ENCODE peak calls at places on chromosomes 13 and 19, in six cellular contexts. One of them, this sample, is unnamed.

GRCh38 chr19:44767295-44768180 is 10.2 kb upstream of the CBLC start:
- DNase-seq in NB4: no peak
- DNase-seq in GM12878: no peak
- DNase-seq in testis: no peak
- DNase-seq in transverse colon: no peak
- DNase-seq in K562: no peak
- DNase-seq in this sample: peak

GRCh38 chr13:93963266-93964131 is 516.0 kb downstream of the DCT start:
- DNase-seq in transverse colon: no peak
- DNase-seq in GM12878: no peak
- DNase-seq in NB4: no peak
- DNase-seq in K562: no peak
- DNase-seq in testis: no peak
- DNase-seq in this sample: no peak

GRCh38 chr13:81326913-81327312 is 986.0 kb upstream of the SPRY2 start:
- DNase-seq in testis: no peak
- DNase-seq in NB4: no peak
- DNase-seq in transverse colon: no peak
- DNase-seq in GM12878: no peak
- DNase-seq in K562: no peak
- DNase-seq in this sample: no peak

GRCh38 chr13:48504606-48505369 is 28.1 kb downstream of the RCBTB2 start:
- DNase-seq in transverse colon: no peak
- DNase-seq in NB4: peak
- DNase-seq in GM12878: no peak
- DNase-seq in K562: no peak
- DNase-seq in testis: peak
- DNase-seq in this sample: no peak

GRCh38 chr13:108407495-108407894 is 138.0 kb downstream of the TNFSF13B start:
- DNase-seq in GM12878: peak
- DNase-seq in K562: no peak
- DNase-seq in testis: no peak
- DNase-seq in NB4: no peak
- DNase-seq in transverse colon: no peak
- DNase-seq in this sample: no peak

GRCh38 chr13:46149272-46150133 is 32.5 kb downstream of the LCP1 start:
- DNase-seq in GM12878: no peak
- DNase-seq in K562: no peak
- DNase-seq in transverse colon: no peak
- DNase-seq in testis: no peak
- DNase-seq in NB4: no peak
- DNase-seq in this sample: no peak

GRCh38 chr13:27194209-27194608 is 22.6 kb upstream of the USP12 start:
- DNase-seq in NB4: no peak
- DNase-seq in transverse colon: no peak
- DNase-seq in testis: no peak
- DNase-seq in K562: no peak
- DNase-seq in GM12878: no peak
- DNase-seq in this sample: no peak

GRCh38 chr13:72255908-72256307 is 388.9 kb upstream of the DACH1 start:
- DNase-seq in K562: no peak
- DNase-seq in GM12878: no peak
- DNase-seq in testis: peak
- DNase-seq in NB4: peak
- DNase-seq in transverse colon: peak
- DNase-seq in this sample: peak

GRCh38 chr13:28533049-28533436 is 38.1 kb upstream of the FLT1 start:
- DNase-seq in GM12878: no peak
- DNase-seq in transverse colon: no peak
- DNase-seq in K562: no peak
- DNase-seq in NB4: no peak
- DNase-seq in testis: no peak
- DNase-seq in this sample: no peak

GRCh38 chr19:38989066-38989605 is 13.6 kb upstream of the FBXO17 start:
- DNase-seq in testis: peak
- DNase-seq in NB4: no peak
- DNase-seq in GM12878: no peak
- DNase-seq in transverse colon: no peak
- DNase-seq in K562: no peak
- DNase-seq in this sample: no peak

GRCh38 chr19:17243854-17244617 is 1.7 kb downstream of the NR2F6 start:
- DNase-seq in GM12878: no peak
- DNase-seq in transverse colon: peak
- DNase-seq in testis: peak
- DNase-seq in K562: peak
- DNase-seq in NB4: no peak
- DNase-seq in this sample: peak

GRCh38 chr13:49503951-49504350 is 8.2 kb downstream of the PHF11 start:
- DNase-seq in testis: no peak
- DNase-seq in transverse colon: no peak
- DNase-seq in NB4: no peak
- DNase-seq in K562: no peak
- DNase-seq in GM12878: no peak
- DNase-seq in this sample: no peak

GRCh38 chr19:873084-874019 is 13.9 kb downstream of the CFD start:
- DNase-seq in testis: peak
- DNase-seq in transverse colon: peak
- DNase-seq in K562: peak
- DNase-seq in GM12878: peak
- DNase-seq in NB4: peak
- DNase-seq in this sample: peak

GRCh38 chr13:64417609-64418008 is 2812.5 kb downstream of the PCDH9 start:
- DNase-seq in testis: no peak
- DNase-seq in GM12878: no peak
- DNase-seq in NB4: no peak
- DNase-seq in transverse colon: no peak
- DNase-seq in K562: no peak
- DNase-seq in this sample: no peak

GRCh38 chr19:1858412-1859081 is 4.8 kb downstream of the KLF16 start:
- DNase-seq in NB4: no peak
- DNase-seq in transverse colon: no peak
- DNase-seq in GM12878: no peak
- DNase-seq in testis: no peak
- DNase-seq in K562: no peak
- DNase-seq in this sample: no peak

GRCh38 chr13:31767175-31767900 is 28.0 kb downstream of the RXFP2 start:
- DNase-seq in transverse colon: no peak
- DNase-seq in K562: no peak
- DNase-seq in testis: no peak
- DNase-seq in GM12878: no peak
- DNase-seq in NB4: no peak
- DNase-seq in this sample: no peak

GRCh38 chr13:111177081-111177711 is 62.1 kb downstream of the ARHGEF7 start:
- DNase-seq in transverse colon: peak
- DNase-seq in K562: no peak
- DNase-seq in NB4: no peak
- DNase-seq in GM12878: no peak
- DNase-seq in testis: no peak
- DNase-seq in this sample: peak

GRCh38 chr19:27974082-27974513 is 1238.9 kb downstream of the UQCRFS1 start:
- DNase-seq in testis: peak
- DNase-seq in NB4: peak
- DNase-seq in GM12878: peak
- DNase-seq in transverse colon: peak
- DNase-seq in K562: peak
- DNase-seq in this sample: peak

GRCh38 chr13:21043898-21044297 is 17.5 kb downstream of the LATS2 start:
- DNase-seq in testis: no peak
- DNase-seq in K562: no peak
- DNase-seq in NB4: no peak
- DNase-seq in GM12878: no peak
- DNase-seq in transverse colon: no peak
- DNase-seq in this sample: peak

GRCh38 chr13:113452942-113453901 is at the start of gene ADPRHL1:
- DNase-seq in testis: peak
- DNase-seq in NB4: peak
- DNase-seq in K562: no peak
- DNase-seq in transverse colon: no peak
- DNase-seq in GM12878: no peak
- DNase-seq in this sample: no peak
- TF ChIP-seq POLR2A in testis: no peak
- TF ChIP-seq POLR2A in NB4: no peak
- TF ChIP-seq POLR2A in K562: no peak
- TF ChIP-seq POLR2A in transverse colon: no peak
- TF ChIP-seq POLR2A in GM12878: no peak
- TF ChIP-seq POLR2A in this sample: no peak

GRCh38 chr13:98483636-98484288 is 93.1 kb downstream of the STK24 start:
- DNase-seq in K562: no peak
- DNase-seq in testis: no peak
- DNase-seq in transverse colon: no peak
- DNase-seq in NB4: no peak
- DNase-seq in GM12878: no peak
- DNase-seq in this sample: no peak

GRCh38 chr13:98481511-98481951 is 95.4 kb downstream of the STK24 start:
- DNase-seq in transverse colon: no peak
- DNase-seq in GM12878: no peak
- DNase-seq in K562: no peak
- DNase-seq in NB4: no peak
- DNase-seq in testis: no peak
- DNase-seq in this sample: no peak

GRCh38 chr13:98484289-98485219 is 92.4 kb downstream of the STK24 start:
- DNase-seq in transverse colon: peak
- DNase-seq in testis: peak
- DNase-seq in GM12878: no peak
- DNase-seq in NB4: peak
- DNase-seq in K562: peak
- DNase-seq in this sample: peak

GRCh38 chr13:98480915-98481510 is 95.9 kb downstream of the STK24 start:
- DNase-seq in testis: no peak
- DNase-seq in NB4: no peak
- DNase-seq in K562: peak
- DNase-seq in transverse colon: peak
- DNase-seq in GM12878: no peak
- DNase-seq in this sample: no peak

DNA sequence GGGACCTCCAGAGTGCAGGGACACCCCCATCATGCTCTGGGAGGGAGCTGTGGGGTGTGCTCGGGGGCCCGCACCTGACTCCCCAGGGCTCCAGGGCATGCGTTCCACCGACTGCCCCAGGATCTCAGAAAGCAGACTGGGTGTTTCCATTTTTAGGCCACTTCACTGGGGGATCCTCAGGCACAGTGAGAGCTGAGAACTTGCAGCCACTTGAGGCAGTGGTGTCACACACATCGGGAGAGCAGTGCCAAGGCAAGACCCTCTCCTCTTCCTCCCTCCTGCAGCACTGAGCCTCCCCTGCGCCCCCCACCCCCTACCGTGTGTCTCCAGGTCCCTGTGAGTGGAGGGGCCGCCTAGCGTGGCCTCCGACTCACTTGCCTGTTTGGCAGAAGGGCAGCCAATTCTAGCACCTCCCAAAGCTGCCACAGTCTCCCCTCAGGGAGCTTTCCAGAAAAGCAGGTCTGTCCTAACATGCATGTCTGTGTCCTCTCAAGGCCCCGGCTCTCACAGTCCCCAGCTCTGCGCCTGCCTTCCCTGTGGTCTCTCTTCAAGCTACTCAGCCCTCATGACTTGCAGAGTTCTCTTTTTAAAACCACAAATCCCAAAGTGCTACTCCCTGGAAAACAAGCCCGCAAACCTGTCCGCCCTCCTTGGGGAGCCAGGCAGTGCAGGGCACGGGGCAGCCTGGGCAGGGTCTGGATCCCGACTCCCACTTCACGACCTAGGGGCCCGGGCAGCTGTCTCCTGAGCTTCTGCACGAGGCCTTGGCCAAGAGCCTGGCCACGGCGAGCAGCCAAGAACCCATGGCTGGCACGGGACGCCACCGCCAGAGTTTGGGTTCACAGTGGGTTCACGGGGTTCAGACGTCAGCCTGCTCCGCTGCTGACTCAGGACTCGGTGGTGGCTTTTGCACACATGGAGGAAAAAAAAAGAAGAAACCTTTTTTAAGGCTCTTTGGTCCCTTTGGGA is 94.1 kb downstream of the STK24 start:
- DNase-seq in K562: no peak
- DNase-seq in NB4: peak
- DNase-seq in testis: peak
- DNase-seq in transverse colon: peak
- DNase-seq in GM12878: no peak
- DNase-seq in this sample: peak
- TF ChIP-seq CTCF in K562: peak
- TF ChIP-seq CTCF in NB4: peak
- TF ChIP-seq CTCF in testis: no peak
- TF ChIP-seq CTCF in transverse colon: no peak
- TF ChIP-seq CTCF in GM12878: peak
- TF ChIP-seq CTCF in this sample: no peak

DNA sequence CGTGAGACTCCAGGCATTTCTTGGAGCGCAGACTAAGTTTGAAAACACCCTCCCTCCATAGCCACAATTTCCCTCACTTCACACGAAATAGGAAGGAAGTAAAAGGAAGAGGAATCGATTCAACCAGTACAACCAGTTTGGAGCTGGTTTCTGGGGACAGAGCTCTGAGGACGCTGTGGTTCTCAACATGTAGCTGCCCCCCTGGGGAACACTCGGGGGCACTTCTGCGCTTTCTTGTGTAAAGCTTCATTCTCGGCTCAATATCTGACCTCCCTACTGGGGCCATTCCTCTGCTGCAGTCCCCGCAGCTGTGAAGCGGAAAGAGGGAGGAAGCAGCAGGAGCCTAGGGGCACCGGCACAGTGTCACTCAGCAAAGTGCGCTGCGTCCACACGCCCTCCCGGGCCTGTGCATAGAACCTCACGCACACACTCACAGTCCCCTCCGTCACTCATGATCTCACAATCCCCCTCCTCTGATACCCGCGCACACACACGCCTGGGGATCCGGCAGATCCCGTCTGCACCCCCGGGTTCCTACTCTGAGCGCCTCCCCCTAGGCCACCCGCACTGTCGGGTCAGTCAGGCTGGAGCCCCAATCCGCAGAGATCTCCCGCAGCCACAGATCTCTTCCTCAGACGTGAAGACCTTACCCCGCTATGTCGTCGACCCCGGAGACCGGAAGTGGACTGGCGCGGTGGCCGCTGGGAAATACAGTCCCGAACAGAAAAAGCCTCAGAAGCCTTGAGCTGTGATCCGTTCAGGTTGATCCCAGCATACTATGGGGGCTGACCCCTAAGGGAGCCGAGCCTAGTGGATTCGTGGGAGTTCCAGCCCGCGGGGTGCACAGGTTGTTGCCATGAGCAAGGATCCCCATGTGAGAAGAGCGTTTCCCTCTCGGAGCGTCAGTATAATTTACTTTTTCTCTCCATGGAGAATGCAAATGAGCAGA is at the start of gene ZNF780A:
- DNase-seq in GM12878: peak
- DNase-seq in transverse colon: peak
- DNase-seq in testis: peak
- DNase-seq in NB4: peak
- DNase-seq in K562: peak
- DNase-seq in this sample: peak
- TF ChIP-seq POLR2A in GM12878: peak
- TF ChIP-seq POLR2A in transverse colon: peak
- TF ChIP-seq POLR2A in testis: no peak
- TF ChIP-seq POLR2A in NB4: peak
- TF ChIP-seq POLR2A in K562: peak
- TF ChIP-seq POLR2A in this sample: peak

DNA sequence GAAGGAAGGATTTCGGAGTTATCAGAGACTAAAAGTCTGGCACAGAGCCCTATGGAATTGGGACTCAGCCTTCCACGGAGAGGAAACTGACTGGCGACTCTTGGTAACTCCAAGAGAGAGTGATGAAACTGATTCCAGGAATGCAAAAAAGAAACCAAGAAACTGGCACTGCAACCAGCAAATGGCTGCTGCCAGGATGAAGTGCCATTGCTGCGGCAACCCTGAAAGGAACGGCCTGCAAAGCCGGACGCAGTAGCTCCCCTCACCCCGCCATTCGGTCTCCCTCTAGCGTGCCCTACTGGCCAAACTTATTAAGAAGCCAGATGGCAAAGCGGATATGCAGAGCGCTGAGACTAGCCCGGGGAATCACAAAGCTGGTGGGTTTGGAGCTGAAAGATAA is 236.0 kb downstream of the PCDH9 start:
- DNase-seq in NB4: no peak
- DNase-seq in GM12878: no peak
- DNase-seq in transverse colon: peak
- DNase-seq in K562: peak
- DNase-seq in testis: peak
- DNase-seq in this sample: peak
- TF ChIP-seq CTCF in NB4: no peak
- TF ChIP-seq CTCF in GM12878: no peak
- TF ChIP-seq CTCF in transverse colon: peak
- TF ChIP-seq CTCF in K562: peak
- TF ChIP-seq CTCF in testis: no peak
- TF ChIP-seq CTCF in this sample: peak

This sample was measured in adrenal gland.